ENCODE peak calls at places on chromosomes 11 and 22, in seven cellular contexts. T, M, N, Z, I, W and H are unnamed samples.

GRCh38 chr22:45906946-45907345 is 70.0 kb downstream of the WNT7B start:
- DNase-seq in T (no peak), M (no peak), N (no peak), Z (no peak), I (no peak), W (no peak), H (no peak)

GRCh38 chr11:111631666-111632039 is 29.4 kb downstream of the SIK2 start:
- DNase-seq in T (peak; percentile 26), M (no peak), N (no peak), Z (no peak), I (no peak), W (peak; percentile 88), H (peak; percentile 79)

GRCh38 chr11:1116666-1117390 is 40.9 kb upstream of the MUC5AC start:
- DNase-seq in T (no peak), M (no peak), N (no peak), Z (peak; percentile 51), I (no peak), W (no peak), H (no peak)

GRCh38 chr11:47917643-47918369 is 62.6 kb upstream of the PTPRJ start:
- DNase-seq in T (peak; percentile 69), M (no peak), N (peak; percentile 98), Z (peak; percentile 70), I (peak; percentile 65), W (peak; percentile 98), H (peak; percentile 99)

GRCh38 chr22:31496007-31496734 is at the start of gene SFI1:
- DNase-seq in T (peak; percentile 98), M (peak; percentile 93), N (peak; percentile 93), Z (peak; percentile 95), I (peak; percentile 92), W (peak; percentile 87), H (peak; percentile 92)

GRCh38 chr11:64457416-64458010 is 98.6 kb downstream of the RPS6KA4 start:
- DNase-seq in T (no peak), M (no peak), N (no peak), Z (no peak), I (no peak), W (no peak), H (no peak)

GRCh38 chr11:134346101-134346975 is 14.6 kb downstream of the GLB1L2 start:
- DNase-seq in T (no peak), M (no peak), N (peak; percentile 9), Z (peak; percentile 49), I (no peak), W (no peak), H (no peak)

GRCh38 chr11:3203221-3204043 is 15.2 kb downstream of the MRGPRG start:
- DNase-seq in T (no peak), M (peak; percentile 84), N (no peak), Z (peak; percentile 68), I (no peak), W (no peak), H (no peak)

GRCh38 chr11:12671378-12671777 is 2.8 kb upstream of the TEAD1 start:
- DNase-seq in T (no peak), M (no peak), N (no peak), Z (no peak), I (no peak), W (no peak), H (no peak)

GRCh38 chr11:46361283-46362145 is 14.3 kb downstream of the DGKZ start:
- DNase-seq in T (peak; percentile 88), M (no peak), N (peak; percentile 58), Z (peak; percentile 65), I (peak; percentile 74), W (peak; percentile 72), H (peak; percentile 67)

GRCh38 chr22:48071828-48072227 is 1309.4 kb downstream of the TBC1D22A start:
- DNase-seq in T (peak; percentile 34), M (no peak), N (no peak), Z (no peak), I (no peak), W (no peak), H (no peak)

GRCh38 chr11:111949519-111950426 is 12.6 kb downstream of the DIXDC1 start:
- DNase-seq in T (no peak), M (no peak), N (peak; percentile 71), Z (no peak), I (no peak), W (no peak), H (no peak)

GRCh38 chr11:20563871-20564270 is 35.5 kb upstream of the SLC6A5 start:
- DNase-seq in T (no peak), M (no peak), N (no peak), Z (no peak), I (no peak), W (no peak), H (no peak)

GRCh38 chr11:92227233-92227593 is 2.6 kb downstream of the FAT3 start:
- DNase-seq in T (no peak), M (peak; percentile 70), N (no peak), Z (no peak), I (no peak), W (no peak), H (no peak)

GRCh38 chr22:32545801-32546200 is 71.2 kb downstream of the FBXO7 start:
- DNase-seq in T (no peak), M (no peak), N (peak; percentile 62), Z (no peak), I (no peak), W (peak; percentile 45), H (peak; percentile 6)

GRCh38 chr11:65204646-65205601 is 23.2 kb downstream of the CAPN1 start:
- DNase-seq in T (peak; percentile 46), M (peak; percentile 91), N (peak; percentile 20), Z (peak; percentile 73), I (no peak), W (peak; percentile 13), H (peak; percentile 42)

GRCh38 chr11:88103337-88104206 is 71.7 kb downstream of the RAB38 start:
- DNase-seq in T (peak; percentile 85), M (peak; percentile 90), N (peak; percentile 76), Z (no peak), I (no peak), W (peak; percentile 58), H (peak; percentile 73)

GRCh38 chr11:112834277-112834755 is 126.9 kb upstream of the NCAM1 start:
- DNase-seq in T (no peak), M (no peak), N (peak; percentile 66), Z (peak; percentile 60), I (peak; percentile 70), W (no peak), H (no peak)

GRCh38 chr11:36356201-36356600 is 60.1 kb downstream of the PRR5L start:
- DNase-seq in T (peak; percentile 70), M (no peak), N (peak; percentile 25), Z (no peak), I (no peak), W (no peak), H (peak; percentile 23)

GRCh38 chr11:3220521-3221407 is 2.2 kb upstream of the MRGPRG start:
- DNase-seq in T (no peak), M (no peak), N (no peak), Z (peak; percentile 47), I (peak; percentile 13), W (no peak), H (no peak)

GRCh38 chr11:43747130-43747802 is 66.7 kb downstream of the HSD17B12 start:
- DNase-seq in T (no peak), M (no peak), N (no peak), Z (no peak), I (no peak), W (no peak), H (no peak)

GRCh38 chr11:73752903-73753302 is 8.0 kb downstream of the RAB6A start:
- DNase-seq in T (no peak), M (peak; percentile 5), N (no peak), Z (no peak), I (no peak), W (no peak), H (no peak)

GRCh38 chr11:104061851-104062521 is 25.5 kb downstream of the DDI1 start:
- DNase-seq in T (no peak), M (no peak), N (no peak), Z (no peak), I (no peak), W (peak; percentile 5), H (peak; percentile 81)

GRCh38 chr11:122097419-122098001 is 18.5 kb downstream of the BLID start:
- DNase-seq in T (no peak), M (peak; percentile 16), N (no peak), Z (no peak), I (no peak), W (peak; percentile 47), H (peak; percentile 71)
- H3K4me3 ChIP-seq in T (no peak overlapping the region), M (no peak overlapping the region), N (no peak overlapping the region), Z (peak overlapping the region; percentile 33), I (peak overlapping the region; percentile 68), W (peak overlapping the region; percentile 91), H (peak overlapping the region; percentile 65)

DNA sequence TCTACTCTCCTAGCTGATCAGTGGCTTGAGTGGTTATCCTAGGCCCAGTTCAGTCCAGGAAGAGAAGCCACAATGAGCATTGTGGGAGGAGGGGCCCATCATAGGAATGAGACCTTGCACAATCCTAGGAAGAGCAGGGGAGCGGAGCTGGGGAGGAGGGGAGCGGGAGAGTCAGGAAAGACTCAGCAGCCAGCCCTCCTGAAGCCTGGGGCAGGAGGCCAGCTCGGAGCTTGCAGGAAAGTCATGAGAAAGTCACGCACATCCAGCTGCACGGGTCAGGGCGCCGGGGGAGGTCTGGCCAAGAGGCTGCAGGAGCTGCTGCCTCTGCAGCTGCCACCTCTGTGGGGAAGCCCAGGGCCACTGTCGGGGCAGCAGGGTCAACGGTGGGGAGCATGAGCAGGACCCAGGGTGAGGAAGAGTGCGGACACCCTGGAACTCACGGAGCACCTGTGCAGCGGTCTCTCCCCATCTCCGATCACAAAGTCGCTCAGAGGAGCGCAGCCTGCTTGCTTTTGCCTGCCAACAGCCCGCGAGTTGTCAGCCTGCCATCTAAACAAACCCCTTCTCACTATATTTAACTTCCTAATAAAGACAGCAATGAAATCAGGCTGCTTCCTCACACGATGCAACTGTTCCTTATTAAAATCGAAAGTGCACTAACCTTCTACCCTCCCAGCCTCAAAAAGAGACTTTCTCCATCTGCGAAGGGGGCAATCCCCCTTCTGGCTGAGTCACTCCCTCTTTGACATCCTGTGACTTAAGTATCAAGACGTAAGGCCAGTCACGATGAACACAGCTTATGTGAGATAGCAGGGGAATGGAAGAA is 52.8 kb upstream of the RTL6 start:
- DNase-seq in T (peak; percentile 75), M (no peak), N (peak; percentile 45), Z (peak; percentile 57), I (peak; percentile 69), W (peak; percentile 98), H (peak; percentile 96)
- H3K4me3 ChIP-seq in T (no peak overlapping the region), M (no peak overlapping the region), N (no peak overlapping the region), Z (no peak overlapping the region), I (peak overlapping the region; percentile 42), W (peak overlapping the region; percentile 35), H (peak overlapping the region; percentile 52)

DNA sequence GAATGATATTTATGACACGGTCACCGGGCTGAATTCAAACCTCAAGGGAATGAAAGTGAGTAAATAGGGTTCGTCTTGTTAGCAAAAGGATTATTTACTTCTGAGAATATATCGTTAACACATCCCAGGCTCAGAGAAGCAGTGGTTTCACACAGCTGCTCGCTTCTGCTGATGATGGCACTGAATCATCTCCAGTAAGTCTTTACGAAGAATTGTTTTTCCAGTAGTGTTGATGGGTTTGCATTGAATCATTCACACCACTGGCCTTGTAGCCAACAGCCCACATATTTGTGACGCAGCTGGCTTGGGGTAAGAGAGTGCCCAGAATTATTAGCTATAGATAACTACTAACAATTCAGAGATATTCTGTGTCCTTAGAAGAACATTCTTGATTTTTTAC is 236.3 kb downstream of the CADM1 start:
- DNase-seq in T (peak; percentile 2), M (no peak), N (no peak), Z (no peak), I (no peak), W (no peak), H (no peak)
- H3K4me3 ChIP-seq in T (no peak overlapping the region), M (no peak overlapping the region), N (no peak overlapping the region), Z (no peak overlapping the region), I (no peak overlapping the region), W (no peak overlapping the region), H (no peak overlapping the region)

DNA sequence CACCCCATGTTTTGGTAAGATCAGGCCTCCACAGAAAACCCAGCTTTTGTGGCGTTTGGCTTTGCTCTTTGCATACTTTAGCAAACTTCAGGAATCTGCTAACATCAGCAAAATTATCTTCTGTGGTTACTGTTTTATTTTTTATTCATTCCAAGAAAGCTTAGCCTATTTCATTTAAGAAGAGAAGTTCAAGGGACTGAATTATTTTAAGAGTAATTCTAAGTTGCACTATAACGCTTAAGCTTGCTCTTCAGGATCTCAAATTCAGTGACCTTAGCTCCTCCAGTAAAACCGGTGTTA is 1.1 kb downstream of the JHY start:
- DNase-seq in T (no peak), M (no peak), N (no peak), Z (no peak), I (no peak), W (no peak), H (no peak)
- H3K4me3 ChIP-seq in T (peak overlapping the region; percentile 59), M (peak overlapping the region; percentile 63), N (no peak overlapping the region), Z (peak overlapping the region; percentile 66), I (peak overlapping the region; percentile 70), W (no peak overlapping the region), H (peak overlapping the region; percentile 61)